ENCODE peak calls at places on chromosomes 3 and 15, in seven cellular contexts. V is astrocyte, K is endothelial cell of umbilical vein, D is mammary epithelial cell, W is neural progenitor cell, I is H9, Z is fibroblast of lung. F is an unnamed sample. For H3K79me2, the result is how much of the 10 kb centered on the place peaks cover.

GRCh38 chr3:117651271-117651670 is 941.7 kb downstream of the TUSC7 start:
- DNase-seq in V (no peak), K (no peak), D (no peak), W (no peak), I (no peak), Z (no peak), F (no peak)

GRCh38 chr3:194503101-194503531 is 16.3 kb upstream of the ATP13A3 start:
- DNase-seq in V (no peak), K (no peak), D (no peak), W (no peak), I (no peak), Z (no peak), F (peak)

GRCh38 chr15:78914027-78914764 is 30.6 kb downstream of the CTSH start:
- DNase-seq in V (peak), K (no peak), D (peak), W (peak), I (no peak), Z (peak), F (peak)

GRCh38 chr3:187831125-187832051 is 86.1 kb upstream of the BCL6 start:
- DNase-seq in V (no peak), K (no peak), D (no peak), W (peak), I (no peak), Z (no peak), F (no peak)

GRCh38 chr3:194521514-194522260 is 34.9 kb upstream of the ATP13A3 start:
- DNase-seq in V (peak), K (peak), D (peak), W (no peak), I (no peak), Z (peak), F (no peak)

GRCh38 chr3:44568561-44568960 is 13.6 kb downstream of the ZKSCAN7 start:
- DNase-seq in V (peak), K (no peak), D (peak), W (no peak), I (no peak), Z (peak), F (no peak)

GRCh38 chr3:102510663-102511062 is 75.8 kb downstream of the ZPLD1 start:
- DNase-seq in V (peak), K (no peak), D (peak), W (no peak), I (no peak), Z (peak), F (peak)

GRCh38 chr15:25805006-25805405 is 58.1 kb downstream of the ATP10A start:
- DNase-seq in V (peak), K (no peak), D (no peak), W (no peak), I (peak), Z (peak), F (peak)

GRCh38 chr3:19074257-19074938 is 73.9 kb upstream of the KCNH8 start:
- DNase-seq in V (peak), K (no peak), D (no peak), W (no peak), I (peak), Z (peak), F (no peak)

GRCh38 chr15:75644376-75644775 is 3.3 kb upstream of the SNX33 start:
- DNase-seq in V (no peak), K (no peak), D (no peak), W (no peak), I (no peak), Z (peak), F (peak)

GRCh38 chr3:183259621-183260020 is 6.6 kb downstream of the B3GNT5 start:
- DNase-seq in V (no peak), K (no peak), D (no peak), W (no peak), I (no peak), Z (no peak), F (no peak)

GRCh38 chr3:159828542-159828943 is 160.1 kb upstream of the IL12A start:
- DNase-seq in V (no peak), K (peak), D (peak), W (peak), I (no peak), Z (peak), F (no peak)

GRCh38 chr3:196142674-196142988 is 60.7 kb upstream of the TFRC start:
- DNase-seq in V (no peak), K (no peak), D (no peak), W (no peak), I (no peak), Z (no peak), F (no peak)

GRCh38 chr15:66269326-66270090 is 16.0 kb upstream of the MEGF11 start:
- DNase-seq in V (peak), K (peak), D (peak), W (peak), I (peak), Z (peak), F (peak)

GRCh38 chr15:83100072-83100646 is 7.3 kb upstream of the TM6SF1 start:
- DNase-seq in V (no peak), K (no peak), D (no peak), W (no peak), I (no peak), Z (no peak), F (no peak)

GRCh38 chr3:37779289-37780152 is 82.2 kb upstream of the CTDSPL start:
- DNase-seq in V (peak), K (peak), D (peak), W (peak), I (no peak), Z (peak), F (peak)

GRCh38 chr3:23648326-23648964 is 157.3 kb upstream of the UBE2E1 start:
- DNase-seq in V (no peak), K (peak), D (no peak), W (peak), I (no peak), Z (peak), F (peak)

DNA sequence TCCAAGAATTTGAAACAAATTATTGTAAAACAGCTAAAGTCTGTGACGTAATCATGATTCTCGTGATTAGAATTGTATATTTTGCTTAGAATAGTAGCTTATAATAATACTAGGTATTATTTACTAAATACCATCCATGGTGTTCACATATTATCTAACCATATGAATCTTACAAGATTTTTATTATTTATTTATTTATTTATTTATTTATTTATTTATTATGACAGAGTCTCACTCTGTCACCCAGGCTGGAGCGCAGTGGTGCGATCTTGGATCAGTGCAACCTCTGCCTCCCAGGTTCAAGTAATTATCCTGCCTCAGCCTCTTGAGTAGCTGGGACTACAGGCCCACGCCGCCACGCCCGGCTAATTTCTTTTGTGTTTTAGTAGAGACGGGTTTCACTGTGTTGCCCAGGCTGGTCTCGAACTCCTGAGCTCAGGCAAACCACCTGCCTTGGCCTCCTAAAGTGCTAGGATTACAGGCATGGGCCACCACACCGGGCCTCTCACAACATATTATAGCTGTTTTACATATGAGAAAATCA is 173.5 kb downstream of the EPHA3 start:
- DNase-seq in V (no peak), K (no peak), D (no peak), W (no peak), I (no peak), Z (no peak), F (no peak)
- TF ChIP-seq CTCF in V (no peak), K (no peak), D (no peak), W (no peak), I (no peak), Z (no peak), F (no peak)

DNA sequence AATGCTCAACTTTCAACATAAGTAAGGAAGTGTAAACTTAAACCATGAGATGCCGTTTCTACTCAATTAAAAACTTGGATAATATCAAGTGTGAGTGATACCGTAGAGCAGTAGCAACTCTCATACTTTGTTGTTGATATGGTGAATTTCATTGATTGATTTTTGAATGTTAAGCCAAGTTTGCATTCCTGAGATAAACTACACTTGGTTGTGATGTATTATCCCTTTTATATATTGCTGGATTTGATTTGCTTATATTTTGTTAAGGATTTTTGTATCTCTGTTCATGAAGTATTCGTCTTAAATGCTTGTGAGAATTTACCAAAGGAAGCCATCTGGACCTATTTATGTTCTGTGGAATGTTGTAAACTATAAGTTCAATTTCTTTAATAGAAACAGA is 21.7 kb downstream of the SLMAP start:
- DNase-seq in V (no peak), K (peak), D (no peak), W (no peak), I (no peak), Z (no peak), F (no peak)
- H3K79me2 ChIP-seq in V (half or more), K (half or more), D (half or more), W (half or more), I (under half), Z (under half), F (half or more)

DNA sequence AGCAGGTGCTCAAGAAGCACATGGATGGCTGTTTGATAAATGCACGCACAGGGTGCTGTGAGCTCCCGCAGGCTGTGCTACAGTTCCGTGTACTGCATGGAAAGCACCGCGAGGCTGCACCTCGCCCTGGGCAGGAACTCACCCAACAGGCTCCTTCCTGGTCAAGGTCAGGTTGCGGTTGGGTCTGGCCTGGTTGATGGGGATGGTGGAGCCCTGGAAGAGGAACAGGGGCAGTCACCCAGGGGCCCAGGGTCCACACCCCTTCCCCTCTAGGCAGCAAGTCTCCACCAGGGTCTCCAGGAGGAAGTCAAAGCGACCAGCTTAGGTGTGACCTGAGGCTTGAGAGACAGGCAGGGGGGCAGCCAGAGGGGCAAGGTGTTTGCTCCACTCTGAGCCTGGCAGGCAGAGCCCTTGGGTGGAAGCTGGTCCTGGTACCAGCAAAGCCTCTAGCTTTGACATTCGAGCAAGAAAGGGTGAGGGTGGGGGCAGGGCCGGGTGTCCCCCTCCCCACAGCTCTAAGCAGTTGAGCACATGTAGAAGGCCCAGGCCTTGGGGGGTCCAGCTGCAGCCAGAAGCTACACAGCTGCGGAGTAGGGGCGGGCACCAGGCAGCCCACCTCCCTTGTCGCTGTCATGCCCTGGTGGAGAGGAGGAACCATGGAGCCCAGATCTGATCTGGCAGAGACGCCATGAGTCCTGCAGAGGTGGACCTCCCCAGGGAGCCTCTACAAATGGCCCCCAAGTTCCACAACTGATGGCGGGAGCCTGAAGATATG is 46.3 kb upstream of the SLC41A3 start:
- DNase-seq in V (no peak), K (no peak), D (no peak), W (no peak), I (no peak), Z (no peak), F (peak)
- H3K27ac ChIP-seq in V (no peak), K (no peak), D (no peak), W (no peak), I (no peak), Z (no peak), F (no peak)

GRCh38 chr3:61173685-61174084 is 77.6 kb downstream of the FHIT start:
- DNase-seq in V (no peak), K (peak), D (no peak), W (no peak), I (no peak), Z (no peak), F (no peak)
- TF ChIP-seq CTCF in V (no peak), K (no peak), D (no peak), W (no peak), I (no peak), Z (no peak), F (no peak)

GRCh38 chr3:42110631-42111030 is 19.5 kb downstream of the TRAK1 start:
- DNase-seq in V (no peak), K (no peak), D (no peak), W (no peak), I (no peak), Z (no peak), F (no peak)
- H3K79me2 ChIP-seq in V (under half), K (under half), D (under half), W (under half), I (under half), Z (under half), F (under half)

GRCh38 chr3:12353796-12354505 is 65.1 kb downstream of the PPARG start:
- DNase-seq in V (no peak), K (no peak), D (no peak), W (no peak), I (no peak), Z (no peak), F (no peak)
- H3K27ac ChIP-seq in V (no peak), K (no peak), D (no peak), W (no peak), I (no peak), Z (no peak), F (no peak)